ENCODE peak calls at places on chromosomes 11 and 22, in nine cellular contexts. T is SK-N-SH, J is fibroblast of lung, K is suprapubic skin, E is heart right ventricle, W is keratinocyte, H is fibroblast of pulmonary artery, A is AG10803, Q is nephron progenitor cell. S is an unnamed sample.

GRCh38 chr11:122784325-122785155 is 53.8 kb upstream of the CRTAM start:
- DNase-seq in T (no peak), J (peak; percentile 94), K (no peak), E (no peak), W (no peak), H (peak; percentile 93), A (peak; percentile 85), Q (no peak), S (no peak)

GRCh38 chr11:122690801-122691649 is 35.5 kb downstream of the UBASH3B start:
- DNase-seq in T (no peak), J (peak; percentile 18), K (no peak), E (peak; percentile 30), W (no peak), H (peak; percentile 73), A (peak; percentile 68), Q (no peak), S (no peak)

GRCh38 chr11:69650081-69650831 is 9.3 kb downstream of the CCND1 start:
- DNase-seq in T (peak; percentile 69), J (no peak), K (no peak), E (no peak), W (no peak), H (no peak), A (peak; percentile 46), Q (no peak), S (no peak)

GRCh38 chr11:134657631-134658030 is 245.6 kb upstream of the B3GAT1 start:
- DNase-seq in T (no peak), J (no peak), K (no peak), E (peak; percentile 1), W (no peak), H (no peak), A (no peak), Q (no peak), S (peak; percentile 69)

GRCh38 chr22:36764060-36764459 is 11.9 kb downstream of the IFT27 start:
- DNase-seq in T (no peak), J (no peak), K (peak; percentile 57), E (no peak), W (no peak), H (no peak), A (no peak), Q (no peak), S (peak; percentile 80)

GRCh38 chr22:48945621-48946458 is 881.8 kb downstream of the BRD1 start:
- DNase-seq in T (no peak), J (no peak), K (peak; percentile 72), E (no peak), W (no peak), H (no peak), A (no peak), Q (no peak), S (peak; percentile 81)

GRCh38 chr11:72239296-72239848 is 4.6 kb downstream of the PHOX2A start:
- DNase-seq in T (peak; percentile 72), J (peak; percentile 70), K (peak; percentile 84), E (peak; percentile 73), W (no peak), H (peak; percentile 43), A (peak; percentile 55), Q (peak; percentile 34), S (no peak)

GRCh38 chr22:33116846-33117547 is 58.8 kb upstream of the SYN3 start:
- DNase-seq in T (no peak), J (no peak), K (no peak), E (no peak), W (peak; percentile 28), H (peak; percentile 10), A (no peak), Q (no peak), S (no peak)

DNA sequence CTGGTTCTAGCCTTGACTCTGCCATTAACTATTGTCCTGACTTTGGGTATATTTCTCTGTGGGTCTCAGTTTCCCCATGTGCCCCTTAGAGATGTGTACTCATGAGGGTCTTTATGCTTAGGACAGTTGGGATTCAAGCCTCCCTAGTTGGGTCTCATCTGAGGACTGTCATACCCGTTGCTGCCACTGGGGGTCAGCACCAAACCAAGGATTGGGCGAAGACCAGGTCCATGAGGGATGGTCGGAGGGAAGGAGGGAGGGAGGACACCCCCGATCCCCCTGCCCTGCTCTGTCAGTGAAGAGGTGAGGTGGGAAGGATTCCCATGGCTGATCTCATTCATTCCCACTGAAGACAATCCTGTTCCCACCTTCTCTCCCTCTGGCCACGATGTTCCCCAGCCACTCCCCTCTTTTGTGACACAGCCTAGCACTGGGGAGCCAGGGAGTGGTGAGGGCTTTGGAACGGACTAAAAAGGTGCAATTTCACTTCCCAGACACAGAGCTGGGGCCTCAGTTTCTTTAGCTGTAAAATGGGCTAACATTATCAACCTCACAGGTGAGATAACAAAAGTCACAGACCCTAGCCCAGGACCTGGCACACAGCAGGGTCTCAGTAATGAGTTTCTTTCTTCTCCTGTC is 12.4 kb upstream of the KLHL35 start:
- DNase-seq in T (peak; percentile 92), J (peak; percentile 28), K (no peak), E (peak; percentile 66), W (no peak), H (peak; percentile 57), A (peak; percentile 37), Q (peak; percentile 91), S (no peak)
- TF ChIP-seq CTCF in T (peak; percentile 94), J (peak; percentile 97), K (peak; percentile 91), E (peak; percentile 95), W (peak; percentile 99), H (peak; percentile 95), A (peak; percentile 98), Q (peak; percentile 95), S (peak; percentile 94)

DNA sequence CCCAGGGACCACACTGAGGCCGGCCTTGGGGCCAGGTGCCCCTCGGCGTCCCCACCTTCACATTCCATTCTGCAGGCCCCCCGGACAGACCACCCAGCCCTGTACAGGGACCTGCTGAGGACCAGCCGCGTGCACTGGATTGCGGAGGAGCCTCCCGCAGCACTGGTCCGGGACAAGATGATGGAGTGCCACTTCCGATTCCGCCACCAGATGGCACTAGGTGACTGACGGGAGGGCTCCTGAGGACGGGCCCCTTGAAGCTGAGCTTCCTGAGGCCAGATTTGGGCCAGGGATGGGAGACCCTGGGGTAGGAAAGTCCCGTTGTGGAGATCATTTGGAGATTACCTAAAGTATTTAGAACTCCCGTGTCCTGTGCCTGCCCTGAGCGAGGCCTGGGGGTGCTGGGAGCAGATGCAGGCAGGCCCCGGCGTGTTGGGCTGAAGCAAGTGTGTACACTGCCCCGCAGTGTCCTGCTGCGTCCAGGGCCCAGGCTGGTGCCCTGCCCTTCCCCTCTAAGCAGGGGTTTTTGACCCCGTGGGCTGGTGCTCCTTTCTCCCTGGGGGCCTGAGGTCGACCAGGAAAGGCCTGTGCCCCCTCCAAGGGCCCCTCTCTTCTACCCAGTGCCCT is 20.0 kb downstream of the TRMU start:
- DNase-seq in T (peak; percentile 92), J (peak; percentile 42), K (no peak), E (peak; percentile 57), W (no peak), H (peak; percentile 69), A (peak; percentile 54), Q (peak; percentile 92), S (peak; percentile 92)
- TF ChIP-seq CTCF in T (peak; percentile 78), J (peak; percentile 55), K (peak; percentile 75), E (peak; percentile 80), W (peak; percentile 91), H (peak; percentile 78), A (peak; percentile 78), Q (peak; percentile 88), S (peak; percentile 90)

GRCh38 chr11:1484716-1485503 is 1.7 kb downstream of the MOB2 start:
- DNase-seq in T (no peak), J (no peak), K (no peak), E (no peak), W (no peak), H (no peak), A (no peak), Q (no peak), S (no peak)
- TF ChIP-seq CTCF in T (no peak), J (no peak), K (no peak), E (peak; percentile 7), W (no peak), H (no peak), A (no peak), Q (no peak), S (no peak)

GRCh38 chr11:58286249-58286648 is 18.2 kb upstream of the OR10W1 start:
- DNase-seq in T (peak; percentile 3), J (peak; percentile 37), K (no peak), E (no peak), W (no peak), H (peak; percentile 49), A (peak; percentile 39), Q (no peak), S (no peak)
- TF ChIP-seq CTCF in T (peak; percentile 61), J (peak; percentile 84), K (peak; percentile 39), E (peak; percentile 59), W (peak; percentile 71), H (peak; percentile 71), A (peak; percentile 73), Q (peak; percentile 47), S (peak; percentile 51)

GRCh38 chr11:41437006-41437405 is 22.4 kb downstream of the LRRC4C start:
- DNase-seq in T (no peak), J (no peak), K (no peak), E (no peak), W (no peak), H (no peak), A (no peak), Q (no peak), S (no peak)

DNA sequence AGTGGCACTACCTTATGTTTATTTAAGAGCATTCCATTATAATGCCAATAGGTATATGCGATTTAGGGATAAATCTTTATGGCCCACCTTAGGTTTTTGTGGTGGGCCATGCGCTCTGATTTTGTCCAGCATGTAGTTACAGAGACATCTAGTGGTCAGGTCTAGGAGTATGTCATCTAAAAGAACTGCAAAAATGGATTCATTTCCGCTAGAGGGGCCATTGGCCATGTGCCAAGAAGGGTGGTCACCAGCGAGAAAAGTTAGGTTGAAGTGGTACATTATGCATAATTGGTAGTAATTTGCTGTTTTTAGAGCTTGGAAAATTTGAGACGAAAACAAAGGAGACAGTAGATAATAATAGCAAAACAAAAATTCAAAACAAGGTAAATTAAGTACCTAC is 27.7 kb downstream of the LRRC4C start:
- DNase-seq in T (peak; percentile 36), J (no peak), K (no peak), E (no peak), W (no peak), H (no peak), A (no peak), Q (peak; percentile 19), S (no peak)
- TF ChIP-seq CTCF in T (peak; percentile 60), J (peak; percentile 4), K (no peak), E (peak; percentile 55), W (peak; percentile 11), H (peak; percentile 32), A (no peak), Q (peak; percentile 64), S (peak; percentile 26)

GRCh38 chr11:46376258-46377050 is 5.0 kb upstream of the MDK start:
- DNase-seq in T (no peak), J (no peak), K (no peak), E (no peak), W (no peak), H (no peak), A (no peak), Q (no peak), S (no peak)

GRCh38 chr11:46378296-46378695 is 3.2 kb upstream of the MDK start:
- DNase-seq in T (no peak), J (no peak), K (no peak), E (no peak), W (no peak), H (no peak), A (no peak), Q (no peak), S (no peak)

GRCh38 chr11:46377831-46378230 is 3.6 kb upstream of the MDK start:
- DNase-seq in T (no peak), J (no peak), K (no peak), E (no peak), W (no peak), H (no peak), A (no peak), Q (no peak), S (no peak)

GRCh38 chr11:46378811-46379482 is 2.5 kb upstream of the MDK start:
- DNase-seq in T (no peak), J (no peak), K (no peak), E (no peak), W (no peak), H (no peak), A (no peak), Q (peak; percentile 32), S (no peak)

GRCh38 chr11:46377266-46377665 is 4.2 kb upstream of the MDK start:
- DNase-seq in T (no peak), J (no peak), K (no peak), E (no peak), W (no peak), H (no peak), A (no peak), Q (no peak), S (no peak)
- TF ChIP-seq CTCF in T (no peak), J (no peak), K (no peak), E (no peak), W (no peak), H (no peak), A (no peak), Q (no peak), S (no peak)